ENCODE peak calls at places on chromosomes 1 and 21, in eight cellular contexts. One of them, this sample, is unnamed.

GRCh38 chr1:55670331-55671082 is 455.3 kb upstream of the USP24 start:
- DNase-seq in epithelial cell of esophagus: no peak
- DNase-seq in right lobe of liver: no peak
- DNase-seq in adrenal gland: no peak
- DNase-seq in CD4-positive, alpha-beta T cell: no peak
- DNase-seq in lower lobe of right lung: no peak
- DNase-seq in AG10803: peak; percentile 60
- DNase-seq in cardiac muscle cell: peak; percentile 26
- DNase-seq in this sample: no peak

GRCh38 chr1:151311589-151312331 is 15.5 kb downstream of the PI4KB start:
- DNase-seq in epithelial cell of esophagus: peak; percentile 100
- DNase-seq in right lobe of liver: peak; percentile 74
- DNase-seq in adrenal gland: peak; percentile 99
- DNase-seq in CD4-positive, alpha-beta T cell: peak; percentile 62
- DNase-seq in lower lobe of right lung: peak; percentile 54
- DNase-seq in AG10803: peak; percentile 97
- DNase-seq in cardiac muscle cell: peak; percentile 99
- DNase-seq in this sample: no peak

GRCh38 chr21:36703123-36703522 is 4.2 kb downstream of the SIM2 start:
- DNase-seq in epithelial cell of esophagus: no peak
- DNase-seq in right lobe of liver: no peak
- DNase-seq in adrenal gland: no peak
- DNase-seq in CD4-positive, alpha-beta T cell: no peak
- DNase-seq in lower lobe of right lung: no peak
- DNase-seq in AG10803: no peak
- DNase-seq in cardiac muscle cell: no peak
- DNase-seq in this sample: no peak

GRCh38 chr1:55741516-55741915 is 526.4 kb upstream of the USP24 start:
- DNase-seq in epithelial cell of esophagus: no peak
- DNase-seq in right lobe of liver: no peak
- DNase-seq in adrenal gland: no peak
- DNase-seq in CD4-positive, alpha-beta T cell: no peak
- DNase-seq in lower lobe of right lung: no peak
- DNase-seq in AG10803: peak; percentile 94
- DNase-seq in cardiac muscle cell: peak; percentile 92
- DNase-seq in this sample: no peak

GRCh38 chr1:61160526-61160925 is 78.2 kb downstream of the NFIA start:
- DNase-seq in epithelial cell of esophagus: peak; percentile 84
- DNase-seq in right lobe of liver: no peak
- DNase-seq in adrenal gland: no peak
- DNase-seq in CD4-positive, alpha-beta T cell: no peak
- DNase-seq in lower lobe of right lung: no peak
- DNase-seq in AG10803: no peak
- DNase-seq in cardiac muscle cell: peak; percentile 38
- DNase-seq in this sample: no peak

GRCh38 chr1:10387611-10388386 is 11.1 kb upstream of the PGD start:
- DNase-seq in epithelial cell of esophagus: peak; percentile 80
- DNase-seq in right lobe of liver: no peak
- DNase-seq in adrenal gland: no peak
- DNase-seq in CD4-positive, alpha-beta T cell: no peak
- DNase-seq in lower lobe of right lung: no peak
- DNase-seq in AG10803: peak; percentile 67
- DNase-seq in cardiac muscle cell: peak; percentile 68
- DNase-seq in this sample: peak; percentile 31

GRCh38 chr1:99602404-99602969 is 43.4 kb upstream of the PALMD start:
- DNase-seq in epithelial cell of esophagus: no peak
- DNase-seq in right lobe of liver: no peak
- DNase-seq in adrenal gland: no peak
- DNase-seq in CD4-positive, alpha-beta T cell: no peak
- DNase-seq in lower lobe of right lung: no peak
- DNase-seq in AG10803: no peak
- DNase-seq in cardiac muscle cell: no peak
- DNase-seq in this sample: no peak

GRCh38 chr1:213761845-213762407 is 225.8 kb upstream of the PROX1 start:
- DNase-seq in epithelial cell of esophagus: no peak
- DNase-seq in right lobe of liver: no peak
- DNase-seq in adrenal gland: no peak
- DNase-seq in CD4-positive, alpha-beta T cell: peak; percentile 39
- DNase-seq in lower lobe of right lung: no peak
- DNase-seq in AG10803: no peak
- DNase-seq in cardiac muscle cell: peak; percentile 0
- DNase-seq in this sample: no peak

GRCh38 chr1:177137814-177138213 is 26.7 kb downstream of the ASTN1 start:
- DNase-seq in epithelial cell of esophagus: no peak
- DNase-seq in right lobe of liver: no peak
- DNase-seq in adrenal gland: no peak
- DNase-seq in CD4-positive, alpha-beta T cell: no peak
- DNase-seq in lower lobe of right lung: no peak
- DNase-seq in AG10803: no peak
- DNase-seq in cardiac muscle cell: no peak
- DNase-seq in this sample: no peak
- TF ChIP-seq CTCF in epithelial cell of esophagus: no peak
- TF ChIP-seq CTCF in right lobe of liver: no peak
- TF ChIP-seq CTCF in adrenal gland: no peak
- TF ChIP-seq CTCF in CD4-positive, alpha-beta T cell: no peak
- TF ChIP-seq CTCF in lower lobe of right lung: no peak
- TF ChIP-seq CTCF in AG10803: no peak
- TF ChIP-seq CTCF in cardiac muscle cell: no peak
- TF ChIP-seq CTCF in this sample: no peak

DNA sequence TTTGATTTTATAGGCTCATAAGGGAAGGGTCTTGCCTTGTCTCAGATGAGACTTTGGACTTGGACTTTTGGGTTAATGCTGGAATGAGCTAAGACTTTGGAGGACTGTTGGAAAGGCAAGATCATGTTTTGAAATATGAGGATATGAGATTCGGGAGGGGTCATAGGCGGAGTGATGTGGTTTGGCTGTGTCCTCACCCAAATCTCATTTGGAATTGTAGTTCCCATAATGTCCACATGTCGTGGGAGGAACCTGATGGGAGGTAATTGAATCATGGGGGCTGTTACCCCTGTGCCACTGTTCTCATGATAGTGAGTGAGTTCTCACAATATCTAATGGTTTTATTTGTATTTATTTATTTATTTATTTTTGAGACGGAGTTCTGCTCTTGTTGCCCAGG is 6.9 kb upstream of the CSDE1 start:
- DNase-seq in epithelial cell of esophagus: no peak
- DNase-seq in right lobe of liver: no peak
- DNase-seq in adrenal gland: no peak
- DNase-seq in CD4-positive, alpha-beta T cell: no peak
- DNase-seq in lower lobe of right lung: no peak
- DNase-seq in AG10803: no peak
- DNase-seq in cardiac muscle cell: no peak
- DNase-seq in this sample: no peak
- TF ChIP-seq CTCF in epithelial cell of esophagus: no peak
- TF ChIP-seq CTCF in right lobe of liver: no peak
- TF ChIP-seq CTCF in adrenal gland: no peak
- TF ChIP-seq CTCF in CD4-positive, alpha-beta T cell: no peak
- TF ChIP-seq CTCF in lower lobe of right lung: no peak
- TF ChIP-seq CTCF in AG10803: peak; percentile 6
- TF ChIP-seq CTCF in cardiac muscle cell: no peak
- TF ChIP-seq CTCF in this sample: peak; percentile 39

DNA sequence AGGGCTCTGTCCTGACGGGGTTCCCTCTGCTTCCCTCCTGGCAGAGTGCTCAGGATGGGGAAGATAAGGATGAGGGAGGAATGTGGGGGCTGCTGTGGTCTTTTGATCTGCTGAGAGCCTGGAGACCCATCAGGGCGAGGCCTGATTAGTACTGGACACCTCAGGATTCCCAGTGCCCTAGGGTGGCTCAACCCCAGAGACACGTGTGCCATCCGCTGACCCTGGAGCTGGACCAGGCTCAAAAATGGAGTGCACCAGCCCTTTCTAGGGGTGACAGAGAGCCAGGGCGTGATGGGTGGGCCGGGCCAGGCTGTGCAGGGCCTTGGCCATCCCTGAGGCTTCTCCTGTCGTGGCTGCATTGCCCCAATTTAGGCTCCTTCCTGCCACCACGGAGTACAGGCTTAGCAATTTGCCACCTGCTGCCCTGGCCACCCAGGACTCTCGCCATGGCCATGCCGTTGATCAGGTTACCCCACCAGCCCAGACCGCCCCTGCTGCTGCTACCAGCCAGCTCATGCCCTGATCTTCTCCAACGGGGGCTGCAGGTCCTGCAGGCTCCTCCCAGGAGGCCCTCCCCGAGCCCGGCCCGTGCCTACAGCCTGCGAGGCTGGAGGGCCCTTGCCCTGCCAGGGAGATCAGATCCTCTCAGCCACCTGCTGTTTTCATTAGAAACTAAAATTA is 9.5 kb downstream of the WNT4 start:
- DNase-seq in epithelial cell of esophagus: no peak
- DNase-seq in right lobe of liver: no peak
- DNase-seq in adrenal gland: no peak
- DNase-seq in CD4-positive, alpha-beta T cell: no peak
- DNase-seq in lower lobe of right lung: no peak
- DNase-seq in AG10803: no peak
- DNase-seq in cardiac muscle cell: no peak
- DNase-seq in this sample: no peak
- TF ChIP-seq CTCF in epithelial cell of esophagus: no peak
- TF ChIP-seq CTCF in right lobe of liver: no peak
- TF ChIP-seq CTCF in adrenal gland: no peak
- TF ChIP-seq CTCF in CD4-positive, alpha-beta T cell: no peak
- TF ChIP-seq CTCF in lower lobe of right lung: no peak
- TF ChIP-seq CTCF in AG10803: no peak
- TF ChIP-seq CTCF in cardiac muscle cell: no peak
- TF ChIP-seq CTCF in this sample: no peak

GRCh38 chr1:209106861-209107260 is 476.7 kb upstream of the CAMK1G start:
- DNase-seq in epithelial cell of esophagus: no peak
- DNase-seq in right lobe of liver: no peak
- DNase-seq in adrenal gland: no peak
- DNase-seq in CD4-positive, alpha-beta T cell: no peak
- DNase-seq in lower lobe of right lung: no peak
- DNase-seq in AG10803: no peak
- DNase-seq in cardiac muscle cell: no peak
- DNase-seq in this sample: no peak

GRCh38 chr1:209105769-209106168 is 477.7 kb upstream of the CAMK1G start:
- DNase-seq in epithelial cell of esophagus: no peak
- DNase-seq in right lobe of liver: no peak
- DNase-seq in adrenal gland: no peak
- DNase-seq in CD4-positive, alpha-beta T cell: no peak
- DNase-seq in lower lobe of right lung: no peak
- DNase-seq in AG10803: no peak
- DNase-seq in cardiac muscle cell: no peak
- DNase-seq in this sample: no peak

GRCh38 chr1:209107535-209107934 is 476.0 kb upstream of the CAMK1G start:
- DNase-seq in epithelial cell of esophagus: no peak
- DNase-seq in right lobe of liver: no peak
- DNase-seq in adrenal gland: no peak
- DNase-seq in CD4-positive, alpha-beta T cell: no peak
- DNase-seq in lower lobe of right lung: no peak
- DNase-seq in AG10803: no peak
- DNase-seq in cardiac muscle cell: no peak
- DNase-seq in this sample: no peak

GRCh38 chr1:209104646-209105045 is 478.9 kb upstream of the CAMK1G start:
- DNase-seq in epithelial cell of esophagus: no peak
- DNase-seq in right lobe of liver: no peak
- DNase-seq in adrenal gland: no peak
- DNase-seq in CD4-positive, alpha-beta T cell: no peak
- DNase-seq in lower lobe of right lung: no peak
- DNase-seq in AG10803: no peak
- DNase-seq in cardiac muscle cell: no peak
- DNase-seq in this sample: no peak

GRCh38 chr1:209106237-209106741 is 477.2 kb upstream of the CAMK1G start:
- DNase-seq in epithelial cell of esophagus: peak; percentile 7
- DNase-seq in right lobe of liver: peak; percentile 49
- DNase-seq in adrenal gland: no peak
- DNase-seq in CD4-positive, alpha-beta T cell: no peak
- DNase-seq in lower lobe of right lung: no peak
- DNase-seq in AG10803: peak; percentile 51
- DNase-seq in cardiac muscle cell: peak; percentile 10
- DNase-seq in this sample: no peak
- TF ChIP-seq CTCF in epithelial cell of esophagus: no peak
- TF ChIP-seq CTCF in right lobe of liver: no peak
- TF ChIP-seq CTCF in adrenal gland: no peak
- TF ChIP-seq CTCF in CD4-positive, alpha-beta T cell: no peak
- TF ChIP-seq CTCF in lower lobe of right lung: no peak
- TF ChIP-seq CTCF in AG10803: peak; percentile 35
- TF ChIP-seq CTCF in cardiac muscle cell: no peak
- TF ChIP-seq CTCF in this sample: no peak

GRCh38 chr1:27400963-27401341 is 8.5 kb downstream of the GPR3 start:
- DNase-seq in epithelial cell of esophagus: no peak
- DNase-seq in right lobe of liver: no peak
- DNase-seq in adrenal gland: no peak
- DNase-seq in CD4-positive, alpha-beta T cell: no peak
- DNase-seq in lower lobe of right lung: no peak
- DNase-seq in AG10803: no peak
- DNase-seq in cardiac muscle cell: no peak
- DNase-seq in this sample: no peak

GRCh38 chr1:27405074-27405473 is 12.7 kb downstream of the GPR3 start:
- DNase-seq in epithelial cell of esophagus: no peak
- DNase-seq in right lobe of liver: no peak
- DNase-seq in adrenal gland: no peak
- DNase-seq in CD4-positive, alpha-beta T cell: no peak
- DNase-seq in lower lobe of right lung: no peak
- DNase-seq in AG10803: peak; percentile 93
- DNase-seq in cardiac muscle cell: peak; percentile 87
- DNase-seq in this sample: peak; percentile 35

GRCh38 chr1:27402349-27402754 is 9.9 kb downstream of the GPR3 start:
- DNase-seq in epithelial cell of esophagus: peak; percentile 74
- DNase-seq in right lobe of liver: peak; percentile 74
- DNase-seq in adrenal gland: peak; percentile 90
- DNase-seq in CD4-positive, alpha-beta T cell: no peak
- DNase-seq in lower lobe of right lung: peak; percentile 86
- DNase-seq in AG10803: peak; percentile 82
- DNase-seq in cardiac muscle cell: peak; percentile 77
- DNase-seq in this sample: no peak

GRCh38 chr1:27403931-27404330 is 11.5 kb downstream of the GPR3 start:
- DNase-seq in epithelial cell of esophagus: no peak
- DNase-seq in right lobe of liver: no peak
- DNase-seq in adrenal gland: no peak
- DNase-seq in CD4-positive, alpha-beta T cell: no peak
- DNase-seq in lower lobe of right lung: no peak
- DNase-seq in AG10803: no peak
- DNase-seq in cardiac muscle cell: no peak
- DNase-seq in this sample: no peak

GRCh38 chr1:27403065-27403726 is 10.8 kb downstream of the GPR3 start:
- DNase-seq in epithelial cell of esophagus: peak; percentile 73
- DNase-seq in right lobe of liver: peak; percentile 39
- DNase-seq in adrenal gland: peak; percentile 66
- DNase-seq in CD4-positive, alpha-beta T cell: no peak
- DNase-seq in lower lobe of right lung: no peak
- DNase-seq in AG10803: peak; percentile 72
- DNase-seq in cardiac muscle cell: peak; percentile 56
- DNase-seq in this sample: no peak
- TF ChIP-seq CTCF in epithelial cell of esophagus: peak; percentile 31
- TF ChIP-seq CTCF in right lobe of liver: no peak
- TF ChIP-seq CTCF in adrenal gland: peak; percentile 17
- TF ChIP-seq CTCF in CD4-positive, alpha-beta T cell: peak; percentile 1
- TF ChIP-seq CTCF in lower lobe of right lung: no peak
- TF ChIP-seq CTCF in AG10803: peak; percentile 39
- TF ChIP-seq CTCF in cardiac muscle cell: peak; percentile 33
- TF ChIP-seq CTCF in this sample: no peak

This sample was measured in glutamatergic neuron.